ENCODE peak calls at places on chromosomes 12 and 14, in ten cellular contexts. W, T, H, V, Q, J, E, L, F and M are unnamed samples.

GRCh38 chr14:92360666-92361370 is 37.9 kb downstream of the SLC24A4 start:
- DNase-seq in W (no peak), T (no peak), H (no peak), V (no peak), Q (no peak), J (no peak), E (no peak), L (peak), F (no peak), M (no peak)

GRCh38 chr12:25960176-25960575 is 1.7 kb downstream of the RASSF8 start:
- DNase-seq in W (no peak), T (no peak), H (no peak), V (no peak), Q (no peak), J (no peak), E (no peak), L (peak), F (peak), M (peak)

GRCh38 chr12:127750076-127750840 is 516.7 kb upstream of the TMEM132C start:
- DNase-seq in W (no peak), T (no peak), H (no peak), V (no peak), Q (no peak), J (no peak), E (no peak), L (no peak), F (no peak), M (no peak)

GRCh38 chr14:74964787-74965769 is 9.7 kb upstream of the PGF start:
- DNase-seq in W (no peak), T (no peak), H (no peak), V (no peak), Q (no peak), J (no peak), E (no peak), L (no peak), F (no peak), M (no peak)

GRCh38 chr14:90455100-90455571 is 58.3 kb downstream of the CALM1 start:
- DNase-seq in W (no peak), T (no peak), H (no peak), V (no peak), Q (no peak), J (no peak), E (no peak), L (peak), F (no peak), M (no peak)

GRCh38 chr14:66476964-66477363 is 9.2 kb upstream of the CCDC196 start:
- DNase-seq in W (no peak), T (no peak), H (no peak), V (no peak), Q (no peak), J (no peak), E (no peak), L (peak), F (no peak), M (peak)

GRCh38 chr12:105948331-105948730 is 190.4 kb downstream of the NUAK1 start:
- DNase-seq in W (no peak), T (no peak), H (no peak), V (no peak), Q (peak), J (no peak), E (no peak), L (peak), F (no peak), M (peak)

GRCh38 chr14:20855652-20856291 is 35.4 kb upstream of the RNASE3 start:
- DNase-seq in W (peak), T (peak), H (peak), V (peak), Q (peak), J (peak), E (peak), L (peak), F (peak), M (peak)

GRCh38 chr12:21369141-21369980 is 3.3 kb upstream of the IAPP start:
- DNase-seq in W (no peak), T (no peak), H (no peak), V (no peak), Q (no peak), J (no peak), E (no peak), L (no peak), F (no peak), M (no peak)